ENCODE peak calls at places on chromosomes 2 and 18, in five cellular contexts. B, H, F, N and Y are unnamed samples.

GRCh38 chr2:73063909-73064875 is 7.3 kb downstream of the SFXN5 start:
- DNase-seq in B (no peak), H (peak; percentile 73), F (no peak), N (peak; percentile 61), Y (no peak)

GRCh38 chr2:20207051-20207450 is 17.9 kb downstream of the SDC1 start:
- DNase-seq in B (no peak), H (no peak), F (no peak), N (no peak), Y (no peak)

GRCh38 chr2:68052717-68053422 is 9.9 kb downstream of the C1D start:
- DNase-seq in B (no peak), H (no peak), F (no peak), N (no peak), Y (no peak)

GRCh38 chr2:216648105-216648504 is 14.9 kb downstream of the IGFBP2 start:
- DNase-seq in B (no peak), H (no peak), F (no peak), N (no peak), Y (no peak)

GRCh38 chr2:54457326-54458023 is 1.3 kb downstream of the SPTBN1 start:
- DNase-seq in B (peak; percentile 38), H (peak; percentile 40), F (peak; percentile 59), N (no peak), Y (no peak)

GRCh38 chr2:10524841-10525572 is 76.9 kb upstream of the ODC1 start:
- DNase-seq in B (no peak), H (no peak), F (no peak), N (no peak), Y (no peak)

GRCh38 chr18:12946549-12947354 is 1.1 kb upstream of the SEH1L start:
- DNase-seq in B (peak; percentile 58), H (peak; percentile 64), F (peak; percentile 56), N (no peak), Y (peak; percentile 65)

GRCh38 chr2:85843543-85843942 is 45.2 kb downstream of the ST3GAL5 start:
- DNase-seq in B (no peak), H (no peak), F (no peak), N (no peak), Y (no peak)

GRCh38 chr2:33062665-33063249 is 116.0 kb downstream of the LTBP1 start:
- DNase-seq in B (no peak), H (no peak), F (no peak), N (no peak), Y (no peak)

GRCh38 chr2:21676676-21677075 is 552.9 kb downstream of the TDRD15 start:
- DNase-seq in B (no peak), H (no peak), F (no peak), N (no peak), Y (no peak)

GRCh38 chr2:239108459-239108858 is 260.6 kb downstream of the TWIST2 start:
- DNase-seq in B (no peak), H (no peak), F (no peak), N (no peak), Y (no peak)

GRCh38 chr2:190683802-190684201 is 34.9 kb downstream of the NAB1 start:
- DNase-seq in B (no peak), H (no peak), F (no peak), N (no peak), Y (no peak)

GRCh38 chr2:26008851-26009566 is 24.9 kb upstream of the RAB10 start:
- DNase-seq in B (peak; percentile 87), H (peak; percentile 68), F (peak; percentile 31), N (no peak), Y (peak; percentile 31)

GRCh38 chr2:203936535-203936934 is at the start of gene ICOS:
- DNase-seq in B (no peak), H (no peak), F (no peak), N (no peak), Y (no peak)

GRCh38 chr2:237967463-237967871 is 653 bp downstream of the UBE2F start:
- DNase-seq in B (peak; percentile 37), H (peak; percentile 51), F (no peak), N (no peak), Y (no peak)